ENCODE peak calls at places on chromosomes 5 and 9, in five cellular contexts. P is spleen, M is HCT116, X is GM12878, Z is vagina. V is an unnamed sample.

GRCh38 chr5:66171349-66172344 is 27.5 kb downstream of the SREK1 start:
- DNase-seq in P (no peak), M (no peak), X (no peak), Z (no peak), V (no peak)

GRCh38 chr9:92294297-92294676 is 790 bp upstream of the IARS1 start:
- DNase-seq in P (peak), M (no peak), X (no peak), Z (no peak), V (peak)

GRCh38 chr5:1161832-1162229 is 39.6 kb upstream of the SLC6A19 start:
- DNase-seq in P (no peak), M (no peak), X (no peak), Z (no peak), V (peak)

GRCh38 chr5:119312403-119312802 is 43.4 kb upstream of the TNFAIP8 start:
- DNase-seq in P (no peak), M (no peak), X (no peak), Z (no peak), V (no peak)

GRCh38 chr5:154669402-154669801 is 85.8 kb upstream of the LARP1 start:
- DNase-seq in P (no peak), M (no peak), X (no peak), Z (no peak), V (no peak)

GRCh38 chr5:16808021-16808420 is 128.1 kb downstream of the MYO10 start:
- DNase-seq in P (no peak), M (no peak), X (no peak), Z (no peak), V (no peak)

GRCh38 chr5:115888027-115888426 is 46.3 kb downstream of the AP3S1 start:
- DNase-seq in P (no peak), M (peak), X (no peak), Z (no peak), V (no peak)

GRCh38 chr5:157266286-157267007 is 524 bp downstream of the CYFIP2 start:
- DNase-seq in P (peak), M (no peak), X (no peak), Z (no peak), V (no peak)

GRCh38 chr9:16064701-16065230 is 511.9 kb downstream of the CCDC171 start:
- DNase-seq in P (no peak), M (no peak), X (no peak), Z (no peak), V (no peak)

GRCh38 chr9:15606667-15607472 is 54.0 kb downstream of the CCDC171 start:
- DNase-seq in P (no peak), M (peak), X (no peak), Z (no peak), V (no peak)

GRCh38 chr9:123026425-123026824 is 7.0 kb upstream of the GPR21 start:
- DNase-seq in P (no peak), M (no peak), X (no peak), Z (no peak), V (no peak)

GRCh38 chr9:92140074-92140753 is 25.0 kb upstream of the SPTLC1 start:
- DNase-seq in P (peak), M (peak), X (no peak), Z (no peak), V (peak)

GRCh38 chr5:175214152-175214551 is 229.8 kb downstream of the DRD1 start:
- DNase-seq in P (no peak), M (peak), X (no peak), Z (no peak), V (no peak)

GRCh38 chr5:156356238-156356637 is 29.3 kb downstream of the SGCD start:
- DNase-seq in P (no peak), M (no peak), X (no peak), Z (no peak), V (no peak)

GRCh38 chr9:92618633-92619225 is 51.2 kb downstream of the IPPK start:
- DNase-seq in P (no peak), M (no peak), X (no peak), Z (no peak), V (peak)

GRCh38 chr9:116647515-116647809 is 39.6 kb upstream of the TRIM32 start:
- DNase-seq in P (no peak), M (no peak), X (no peak), Z (no peak), V (no peak)

GRCh38 chr9:13816837-13817236 is 497.1 kb downstream of the NFIB start:
- DNase-seq in P (no peak), M (no peak), X (no peak), Z (no peak), V (no peak)

GRCh38 chr9:7171461-7171860 is 413.7 kb downstream of the KDM4C start:
- DNase-seq in P (no peak), M (no peak), X (no peak), Z (no peak), V (no peak)

GRCh38 chr5:176732736-176733585 is 77.4 kb upstream of the UNC5A start:
- DNase-seq in P (peak), M (no peak), X (no peak), Z (no peak), V (peak)

GRCh38 chr5:174159327-174160247 is 114.1 kb downstream of the NSG2 start:
- DNase-seq in P (no peak), M (peak), X (no peak), Z (no peak), V (no peak)

GRCh38 chr5:159316519-159317383 is 13.5 kb downstream of the IL12B start:
- DNase-seq in P (no peak), M (no peak), X (no peak), Z (no peak), V (no peak)

GRCh38 chr5:16849181-16849580 is 86.9 kb downstream of the MYO10 start:
- DNase-seq in P (no peak), M (no peak), X (no peak), Z (no peak), V (no peak)

GRCh38 chr9:2826291-2826690 is 17.6 kb downstream of the PUM3 start:
- DNase-seq in P (no peak), M (no peak), X (no peak), Z (no peak), V (no peak)

GRCh38 chr9:125521462-125522327 is 185.3 kb downstream of the MAPKAP1 start:
- DNase-seq in P (no peak), M (peak), X (no peak), Z (no peak), V (no peak)

GRCh38 chr9:121857941-121858340 is 206.5 kb downstream of the DAB2IP start:
- DNase-seq in P (no peak), M (no peak), X (no peak), Z (no peak), V (no peak)

GRCh38 chr5:114430532-114430931 is 68.7 kb downstream of the KCNN2 start:
- DNase-seq in P (no peak), M (no peak), X (no peak), Z (no peak), V (no peak)

GRCh38 chr9:132752877-132753592 is 82.8 kb downstream of the GTF3C4 start:
- DNase-seq in P (no peak), M (no peak), X (no peak), Z (peak), V (peak)

GRCh38 chr5:27015758-27016157 is 22.6 kb downstream of the CDH9 start:
- DNase-seq in P (no peak), M (no peak), X (no peak), Z (no peak), V (no peak)

GRCh38 chr9:133113163-133113927 is 7.7 kb downstream of the RALGDS start:
- DNase-seq in P (peak), M (no peak), X (no peak), Z (no peak), V (peak)

GRCh38 chr9:22170162-22170932 is 161.2 kb upstream of the CDKN2B start:
- DNase-seq in P (no peak), M (no peak), X (no peak), Z (no peak), V (no peak)

GRCh38 chr9:21831841-21832509 is 29.5 kb downstream of the MTAP start:
- DNase-seq in P (no peak), M (no peak), X (peak), Z (no peak), V (no peak)

DNA sequence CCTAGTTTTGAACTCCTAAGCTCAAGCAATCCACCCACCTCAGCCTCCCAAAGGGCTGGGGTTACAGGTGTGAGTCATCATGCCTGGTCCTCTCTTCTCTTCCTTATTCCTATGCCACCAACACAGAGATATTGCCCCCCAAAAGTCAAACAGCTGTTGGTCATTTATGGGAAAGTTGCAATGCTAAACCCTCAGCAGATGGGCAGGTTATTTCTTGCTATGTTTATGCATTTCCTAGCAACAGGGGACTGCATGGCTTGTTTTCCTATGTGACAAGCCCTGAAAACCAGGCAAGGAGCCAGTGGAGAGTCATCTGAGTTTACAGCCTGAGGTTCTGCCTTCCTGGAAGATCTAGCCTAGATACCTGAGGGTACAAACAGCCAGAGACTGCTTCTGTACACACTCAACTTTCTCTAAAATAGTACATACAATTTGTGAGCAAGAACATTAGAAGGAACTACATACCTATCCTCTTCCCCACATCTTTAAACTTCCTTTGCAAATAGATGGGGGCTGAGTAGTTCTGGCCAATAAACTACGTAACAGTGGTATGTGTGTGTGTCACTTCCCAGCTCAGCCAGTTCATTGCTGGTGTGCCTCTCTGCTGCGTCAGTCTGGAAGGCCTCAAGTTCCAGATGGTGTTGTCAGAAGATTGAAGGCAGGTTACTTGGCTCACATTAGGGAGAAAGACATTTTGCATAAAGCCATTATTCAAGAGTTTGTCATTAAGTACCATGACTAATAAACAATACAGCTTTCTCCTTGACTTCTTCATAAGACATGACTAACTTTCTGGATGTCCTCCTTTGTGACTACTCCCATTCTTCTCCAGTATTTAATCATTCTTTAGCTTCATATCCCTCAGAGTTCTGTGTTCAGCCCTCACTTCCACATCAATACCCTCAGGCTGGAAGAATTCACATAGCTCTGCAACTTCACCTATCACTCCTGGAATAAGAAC is 65.3 kb downstream of the CSNK1A1 start:
- DNase-seq in P (no peak), M (peak), X (no peak), Z (peak), V (peak)
- TF ChIP-seq POLR2A in P (no peak), M (no peak), X (no peak), Z (no peak), V (no peak)

GRCh38 chr9:129630967-129631672 is 5.2 kb downstream of the NTMT1 start:
- DNase-seq in P (no peak), M (no peak), X (no peak), Z (no peak), V (no peak)

GRCh38 chr9:129633207-129633606 is 7.2 kb downstream of the NTMT1 start:
- DNase-seq in P (no peak), M (no peak), X (no peak), Z (no peak), V (no peak)

GRCh38 chr9:129633848-129634247 is 7.9 kb downstream of the NTMT1 start:
- DNase-seq in P (no peak), M (no peak), X (no peak), Z (no peak), V (no peak)

GRCh38 chr9:129631673-129632129 is 5.7 kb downstream of the NTMT1 start:
- DNase-seq in P (no peak), M (no peak), X (no peak), Z (no peak), V (no peak)

DNA sequence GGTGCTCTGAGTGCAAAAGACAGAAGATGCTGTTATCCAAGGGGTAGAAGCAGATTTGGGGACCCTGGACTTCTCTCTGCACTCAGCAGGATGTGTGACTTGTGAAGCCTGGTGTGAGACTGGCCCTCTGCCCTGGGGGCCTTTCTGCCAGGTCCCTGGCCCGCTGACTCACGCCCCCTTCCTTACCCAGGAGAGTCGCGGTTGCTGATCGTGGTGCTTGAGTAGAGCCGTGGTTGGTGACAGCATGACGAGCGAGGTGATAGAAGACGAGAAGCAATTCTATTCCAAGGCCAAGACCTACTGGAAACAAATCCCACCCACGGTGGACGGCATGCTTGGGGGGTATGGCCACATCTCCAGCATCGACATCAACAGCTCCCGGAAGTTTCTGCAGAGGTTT is 6.5 kb downstream of the NTMT1 start:
- DNase-seq in P (no peak), M (no peak), X (no peak), Z (no peak), V (no peak)
- H3K27ac ChIP-seq in P (no peak), M (no peak), X (no peak), Z (no peak), V (no peak)

GRCh38 chr9:137742698-137743097 is 123.9 kb downstream of the EHMT1 start:
- DNase-seq in P (peak), M (no peak), X (no peak), Z (no peak), V (no peak)

GRCh38 chr9:137748311-137748710 is 129.3 kb upstream of the CACNA1B start:
- DNase-seq in P (no peak), M (no peak), X (no peak), Z (no peak), V (no peak)

GRCh38 chr9:137744632-137745183 is 125.9 kb downstream of the EHMT1 start:
- DNase-seq in P (no peak), M (no peak), X (peak), Z (no peak), V (no peak)

GRCh38 chr9:137743695-137744094 is 124.9 kb downstream of the EHMT1 start:
- DNase-seq in P (peak), M (no peak), X (no peak), Z (no peak), V (no peak)

DNA sequence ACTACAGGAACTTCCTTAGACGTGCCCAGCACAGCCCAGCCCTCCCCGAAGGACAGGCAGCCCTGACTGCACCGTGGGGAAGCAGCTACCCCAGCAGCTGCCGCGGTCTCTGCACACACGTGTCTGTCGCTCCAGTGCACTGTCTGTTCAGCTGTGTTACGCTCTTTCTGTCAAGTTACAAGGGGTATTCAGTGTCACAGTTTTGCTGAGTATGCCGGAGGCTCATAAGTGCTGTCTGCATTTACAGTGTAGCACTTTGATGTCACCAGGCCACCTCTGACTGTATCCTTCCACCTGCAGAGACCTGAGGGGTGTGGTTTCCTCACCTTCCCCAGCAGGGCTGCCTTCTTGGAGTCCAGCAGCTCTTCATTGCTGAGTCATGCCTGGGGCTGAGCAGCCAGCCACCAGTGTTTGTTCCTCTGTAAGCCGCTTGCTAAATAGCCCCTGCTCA is 126.8 kb downstream of the EHMT1 start:
- DNase-seq in P (peak), M (peak), X (peak), Z (no peak), V (no peak)
- TF ChIP-seq POLR2AphosphoS5 in P (peak), M (no peak), X (peak), Z (no peak), V (no peak)

GRCh38 chr9:127838375-127839078 is 15.9 kb downstream of the ENG start:
- DNase-seq in P (peak), M (no peak), X (no peak), Z (peak), V (peak)
- TF ChIP-seq POLR2A in P (no peak), M (no peak), X (no peak), Z (no peak), V (no peak)

V was measured in sigmoid colon.